ENCODE peak calls at places on chromosomes 16 and 17, in five cellular contexts. One of them, this sample, is unnamed.

GRCh38 chr17:57493171-57493570 is 236.8 kb downstream of the MSI2 start:
- DNase-seq in RWPE1: no peak
- DNase-seq in ELR: no peak
- DNase-seq in activated CD8-positive, alpha-beta memory T cell treated with anti-CD3 and anti-CD28 coated beads, Interleukin-2, amount 50 U/mL, for 4 hours: no peak
- DNase-seq in AG09309: no peak
- DNase-seq in this sample: no peak

GRCh38 chr16:30896203-30896889 is at the start of gene CTF1:
- DNase-seq in RWPE1: peak
- DNase-seq in ELR: peak
- DNase-seq in activated CD8-positive, alpha-beta memory T cell treated with anti-CD3 and anti-CD28 coated beads, Interleukin-2, amount 50 U/mL, for 4 hours: no peak
- DNase-seq in AG09309: peak
- DNase-seq in this sample: no peak

GRCh38 chr17:80151333-80151732 is 4.4 kb upstream of the EIF4A3 start:
- DNase-seq in RWPE1: no peak
- DNase-seq in ELR: peak
- DNase-seq in activated CD8-positive, alpha-beta memory T cell treated with anti-CD3 and anti-CD28 coated beads, Interleukin-2, amount 50 U/mL, for 4 hours: no peak
- DNase-seq in AG09309: peak
- DNase-seq in this sample: no peak

GRCh38 chr16:87173294-87173883 is 143.8 kb downstream of the C16orf95 start:
- DNase-seq in RWPE1: no peak
- DNase-seq in ELR: no peak
- DNase-seq in activated CD8-positive, alpha-beta memory T cell treated with anti-CD3 and anti-CD28 coated beads, Interleukin-2, amount 50 U/mL, for 4 hours: no peak
- DNase-seq in AG09309: no peak
- DNase-seq in this sample: no peak

GRCh38 chr16:69596801-69597200 is 31.0 kb downstream of the NFAT5 start:
- DNase-seq in RWPE1: no peak
- DNase-seq in ELR: no peak
- DNase-seq in activated CD8-positive, alpha-beta memory T cell treated with anti-CD3 and anti-CD28 coated beads, Interleukin-2, amount 50 U/mL, for 4 hours: no peak
- DNase-seq in AG09309: no peak
- DNase-seq in this sample: no peak

GRCh38 chr16:11372924-11373306 is 27.7 kb downstream of the RMI2 start:
- DNase-seq in RWPE1: no peak
- DNase-seq in ELR: no peak
- DNase-seq in activated CD8-positive, alpha-beta memory T cell treated with anti-CD3 and anti-CD28 coated beads, Interleukin-2, amount 50 U/mL, for 4 hours: no peak
- DNase-seq in AG09309: no peak
- DNase-seq in this sample: no peak

GRCh38 chr16:81723098-81723723 is 55.9 kb upstream of the PLCG2 start:
- DNase-seq in RWPE1: peak
- DNase-seq in ELR: peak
- DNase-seq in activated CD8-positive, alpha-beta memory T cell treated with anti-CD3 and anti-CD28 coated beads, Interleukin-2, amount 50 U/mL, for 4 hours: no peak
- DNase-seq in AG09309: peak
- DNase-seq in this sample: peak

GRCh38 chr17:41131979-41132378 is 8.0 kb upstream of the KRTAP4-12 start:
- DNase-seq in RWPE1: peak
- DNase-seq in ELR: peak
- DNase-seq in activated CD8-positive, alpha-beta memory T cell treated with anti-CD3 and anti-CD28 coated beads, Interleukin-2, amount 50 U/mL, for 4 hours: no peak
- DNase-seq in AG09309: no peak
- DNase-seq in this sample: no peak

GRCh38 chr16:27600386-27600785 is 50.4 kb downstream of the KATNIP start:
- DNase-seq in RWPE1: no peak
- DNase-seq in ELR: no peak
- DNase-seq in activated CD8-positive, alpha-beta memory T cell treated with anti-CD3 and anti-CD28 coated beads, Interleukin-2, amount 50 U/mL, for 4 hours: no peak
- DNase-seq in AG09309: no peak
- DNase-seq in this sample: no peak

This sample was measured in cerebellum.